ENCODE peak calls at places on chromosomes 12 and 14, in four cellular contexts. W, E, O and B are unnamed samples.

GRCh38 chr14:23066368-23066767 is 9.0 kb upstream of the CDH24 start:
- DNase-seq in W (no peak), E (no peak), O (no peak), B (no peak)

GRCh38 chr12:43776498-43776897 is 17.7 kb downstream of the IRAK4 start:
- DNase-seq in W (no peak), E (no peak), O (no peak), B (no peak)

GRCh38 chr12:26810330-26810729 is 22.7 kb downstream of the ITPR2 start:
- DNase-seq in O (peak; percentile 71), W (no peak), E (no peak), B (peak; percentile 55)

GRCh38 chr14:58813745-58814144 is 176.0 kb downstream of the DACT1 start:
- DNase-seq in O (no peak), W (no peak), E (no peak), B (no peak)

GRCh38 chr12:85363382-85364190 is 83.6 kb downstream of the ALX1 start:
- DNase-seq in E (no peak), W (no peak), O (no peak), B (no peak)

GRCh38 chr14:52563120-52563519 is 10.5 kb downstream of the GPR137C start:
- DNase-seq in E (no peak), O (no peak), W (no peak), B (no peak)

GRCh38 chr12:12927211-12928079 is 24.5 kb downstream of the GPRC5D start:
- DNase-seq in O (peak; percentile 94), W (peak; percentile 25), E (peak; percentile 58), B (peak; percentile 94)

GRCh38 chr14:57182760-57183503 is 85.8 kb downstream of the EXOC5 start:
- DNase-seq in O (no peak), E (no peak), W (no peak), B (no peak)

GRCh38 chr14:89933002-89933401 is 21.5 kb downstream of the EFCAB11 start:
- DNase-seq in E (no peak), W (no peak), O (no peak), B (no peak)

GRCh38 chr14:101965145-101965531 is 765 bp downstream of the DYNC1H1 start:
- DNase-seq in W (peak; percentile 59), E (peak; percentile 74), O (peak; percentile 71), B (peak; percentile 70)

GRCh38 chr12:117148642-117149041 is 41.6 kb downstream of the FBXO21 start:
- DNase-seq in E (no peak), W (no peak), O (no peak), B (no peak)

GRCh38 chr12:117699575-117699974 is 269.2 kb downstream of the KSR2 start:
- DNase-seq in O (no peak), E (no peak), W (no peak), B (no peak)

GRCh38 chr14:68935761-68936209 is 43.3 kb downstream of the ACTN1 start:
- DNase-seq in W (no peak), O (peak; percentile 75), E (no peak), B (peak; percentile 83)

GRCh38 chr14:24674204-24674970 is 40.4 kb upstream of the GZMB start:
- DNase-seq in O (no peak), W (no peak), E (peak; percentile 69), B (no peak)

GRCh38 chr12:122023339-122024131 is 1.9 kb downstream of the BCL7A start:
- DNase-seq in W (no peak), E (peak; percentile 48), O (peak; percentile 70), B (peak; percentile 87)

GRCh38 chr12:3828888-3829287 is 44.3 kb downstream of the PARP11 start:
- DNase-seq in E (no peak), O (no peak), W (no peak), B (no peak)

GRCh38 chr12:114668151-114668891 is 15.7 kb downstream of the TBX3 start:
- DNase-seq in W (no peak), E (peak; percentile 50), O (peak; percentile 82), B (peak; percentile 85)

GRCh38 chr12:6444704-6445688 is at the start of gene CD27:
- DNase-seq in O (no peak), W (no peak), E (no peak), B (no peak)

GRCh38 chr12:95836185-95836609 is 22.6 kb upstream of the SNRPF start:
- DNase-seq in W (no peak), E (no peak), O (no peak), B (no peak)